ENCODE peak calls at places on chromosomes 3 and 15, in nine cellular contexts. B, M, E, K, I, C, Y, D and N are unnamed samples.

GRCh38 chr3:101122678-101123077 is 129.5 kb upstream of the ABI3BP start:
- DNase-seq in D (no peak), B (no peak), E (no peak), Y (no peak), C (no peak), K (no peak), I (no peak), M (no peak), N (no peak)

GRCh38 chr3:138460536-138461205 is 26.3 kb downstream of the ESYT3 start:
- DNase-seq in E (no peak), D (no peak), B (no peak), I (no peak), C (no peak), M (no peak), K (no peak), Y (no peak), N (no peak)

GRCh38 chr15:67097893-67098740 is 32.7 kb downstream of the SMAD3 start:
- DNase-seq in C (peak; percentile 81), M (no peak), E (no peak), I (peak; percentile 91), D (no peak), B (no peak), K (no peak), Y (no peak), N (no peak)

GRCh38 chr3:104909188-104909587 is 457.5 kb upstream of the ALCAM start:
- DNase-seq in M (peak; percentile 2), I (peak; percentile 57), Y (no peak), E (peak; percentile 97), C (peak; percentile 91), B (no peak), D (no peak), K (peak; percentile 99), N (peak; percentile 85)

GRCh38 chr3:150603888-150604319 is 783 bp downstream of the SELENOT start:
- DNase-seq in D (no peak), K (peak; percentile 62), B (no peak), Y (no peak), M (no peak), C (no peak), I (no peak), E (no peak), N (no peak)

GRCh38 chr3:1232276-1232675 is 139.5 kb downstream of the CNTN6 start:
- DNase-seq in M (no peak), C (no peak), Y (no peak), E (no peak), I (no peak), B (no peak), D (no peak), K (no peak), N (no peak)

GRCh38 chr15:41730543-41730942 is 43.7 kb upstream of the MAPKBP1 start:
- DNase-seq in D (no peak), I (no peak), B (no peak), K (no peak), E (no peak), C (no peak), M (no peak), Y (no peak), N (no peak)

GRCh38 chr3:60788185-60788584 is 463.1 kb downstream of the FHIT start:
- DNase-seq in B (no peak), I (no peak), E (no peak), C (no peak), D (no peak), K (no peak), M (no peak), Y (no peak), N (no peak)

GRCh38 chr3:39166134-39166710 is 12.8 kb upstream of the CSRNP1 start:
- DNase-seq in E (no peak), C (peak; percentile 92), M (peak; percentile 55), Y (no peak), K (no peak), D (no peak), B (no peak), I (peak; percentile 93), N (no peak)

GRCh38 chr3:40971191-40972168 is 227.8 kb upstream of the CTNNB1 start:
- DNase-seq in I (peak; percentile 97), B (peak; percentile 9), Y (no peak), M (peak; percentile 94), E (no peak), D (peak; percentile 81), K (no peak), C (peak; percentile 100), N (no peak)

GRCh38 chr15:69279636-69280035 is 19.1 kb upstream of the PAQR5 start:
- DNase-seq in C (no peak), K (no peak), I (no peak), Y (no peak), M (no peak), B (no peak), E (no peak), D (no peak), N (no peak)

GRCh38 chr15:35305031-35305555 is 220.0 kb upstream of the NANOGP8 start:
- DNase-seq in I (no peak), C (peak; percentile 10), K (no peak), D (no peak), M (no peak), E (no peak), B (no peak), Y (no peak), N (no peak)

GRCh38 chr3:38163117-38163870 is 2.0 kb upstream of the OXSR1 start:
- DNase-seq in M (peak; percentile 53), D (no peak), K (peak; percentile 19), Y (no peak), I (no peak), E (no peak), B (no peak), C (no peak), N (no peak)

GRCh38 chr15:49521802-49522201 is 98.8 kb downstream of the FGF7 start:
- DNase-seq in C (peak; percentile 48), E (no peak), M (peak; percentile 5), B (no peak), I (no peak), Y (no peak), K (peak; percentile 6), D (no peak), N (no peak)

GRCh38 chr15:57421540-57421939 is 45.2 kb downstream of the CGNL1 start:
- DNase-seq in E (no peak), M (no peak), D (peak; percentile 41), C (no peak), B (no peak), Y (no peak), I (no peak), K (no peak), N (no peak)

GRCh38 chr3:80769683-80770082 is 991.8 kb downstream of the GBE1 start:
- DNase-seq in M (no peak), E (no peak), I (no peak), C (no peak), Y (no peak), D (no peak), B (no peak), K (no peak), N (no peak)

GRCh38 chr15:61243984-61244593 is 15.0 kb upstream of the RORA start:
- DNase-seq in D (no peak), I (no peak), M (no peak), Y (no peak), B (no peak), E (no peak), C (no peak), K (no peak), N (no peak)

GRCh38 chr3:61371123-61371522 is 119.9 kb upstream of the FHIT start:
- DNase-seq in E (no peak), I (no peak), D (no peak), Y (no peak), B (no peak), C (peak; percentile 1), M (peak; percentile 12), K (peak; percentile 35), N (peak; percentile 2)

GRCh38 chr15:38683382-38684242 is 119.0 kb upstream of the RASGRP1 start:
- DNase-seq in K (peak; percentile 72), D (no peak), B (peak; percentile 62), C (peak; percentile 65), Y (no peak), E (no peak), M (peak; percentile 38), I (no peak), N (peak; percentile 65)

GRCh38 chr3:177341766-177342165 is 144.5 kb upstream of the TBL1XR1 start:
- DNase-seq in B (no peak), I (no peak), M (no peak), C (peak; percentile 63), Y (no peak), D (no peak), E (no peak), K (no peak), N (no peak)